ENCODE peak calls at places on chromosomes 7 and 10, in seven cellular contexts. One of them, this sample, is unnamed.

GRCh38 chr7:5647816-5648215 is 133.6 kb downstream of the RNF216 start:
- DNase-seq in activated naive CD8-positive, alpha-beta T cell treated with anti-CD3 and anti-CD28 coated beads, Interleukin-2, amount 50 U/mL, for 24 hours: no peak
- DNase-seq in effector memory CD8-positive, alpha-beta T cell: no peak
- DNase-seq in substantia nigra: no peak
- DNase-seq in brain microvascular endothelial cell: no peak
- DNase-seq in astrocyte of the cerebellum: no peak
- DNase-seq in T1000: no peak
- DNase-seq in this sample: no peak

GRCh38 chr10:35027567-35027966 is 62.6 kb downstream of the CUL2 start:
- DNase-seq in T1000: no peak
- DNase-seq in substantia nigra: no peak
- DNase-seq in astrocyte of the cerebellum: no peak
- DNase-seq in activated naive CD8-positive, alpha-beta T cell treated with anti-CD3 and anti-CD28 coated beads, Interleukin-2, amount 50 U/mL, for 24 hours: no peak
- DNase-seq in effector memory CD8-positive, alpha-beta T cell: no peak
- DNase-seq in brain microvascular endothelial cell: no peak
- DNase-seq in this sample: no peak

GRCh38 chr7:138075350-138075749 is 909 bp upstream of the AKR1D1 start:
- DNase-seq in brain microvascular endothelial cell: no peak
- DNase-seq in activated naive CD8-positive, alpha-beta T cell treated with anti-CD3 and anti-CD28 coated beads, Interleukin-2, amount 50 U/mL, for 24 hours: no peak
- DNase-seq in effector memory CD8-positive, alpha-beta T cell: no peak
- DNase-seq in substantia nigra: no peak
- DNase-seq in astrocyte of the cerebellum: no peak
- DNase-seq in T1000: no peak
- DNase-seq in this sample: no peak

GRCh38 chr7:157405914-157406810 is 69.4 kb downstream of the DNAJB6 start:
- DNase-seq in effector memory CD8-positive, alpha-beta T cell: no peak
- DNase-seq in activated naive CD8-positive, alpha-beta T cell treated with anti-CD3 and anti-CD28 coated beads, Interleukin-2, amount 50 U/mL, for 24 hours: no peak
- DNase-seq in T1000: no peak
- DNase-seq in substantia nigra: no peak
- DNase-seq in astrocyte of the cerebellum: no peak
- DNase-seq in brain microvascular endothelial cell: no peak
- DNase-seq in this sample: no peak

GRCh38 chr7:77327067-77327931 is 88.8 kb downstream of the GSAP start:
- DNase-seq in T1000: peak
- DNase-seq in astrocyte of the cerebellum: no peak
- DNase-seq in activated naive CD8-positive, alpha-beta T cell treated with anti-CD3 and anti-CD28 coated beads, Interleukin-2, amount 50 U/mL, for 24 hours: no peak
- DNase-seq in substantia nigra: no peak
- DNase-seq in brain microvascular endothelial cell: peak
- DNase-seq in effector memory CD8-positive, alpha-beta T cell: no peak
- DNase-seq in this sample: no peak

GRCh38 chr7:135189221-135189662 is 18.7 kb upstream of the CYREN start:
- DNase-seq in activated naive CD8-positive, alpha-beta T cell treated with anti-CD3 and anti-CD28 coated beads, Interleukin-2, amount 50 U/mL, for 24 hours: no peak
- DNase-seq in substantia nigra: no peak
- DNase-seq in T1000: no peak
- DNase-seq in brain microvascular endothelial cell: no peak
- DNase-seq in effector memory CD8-positive, alpha-beta T cell: no peak
- DNase-seq in astrocyte of the cerebellum: no peak
- DNase-seq in this sample: no peak

GRCh38 chr10:87818505-87819273 is 663 bp upstream of the ATAD1 start:
- DNase-seq in T1000: no peak
- DNase-seq in substantia nigra: peak
- DNase-seq in activated naive CD8-positive, alpha-beta T cell treated with anti-CD3 and anti-CD28 coated beads, Interleukin-2, amount 50 U/mL, for 24 hours: peak
- DNase-seq in brain microvascular endothelial cell: peak
- DNase-seq in effector memory CD8-positive, alpha-beta T cell: peak
- DNase-seq in astrocyte of the cerebellum: no peak
- DNase-seq in this sample: no peak

GRCh38 chr10:66307826-66308225 is 618.0 kb upstream of the LRRTM3 start:
- DNase-seq in effector memory CD8-positive, alpha-beta T cell: no peak
- DNase-seq in T1000: no peak
- DNase-seq in substantia nigra: no peak
- DNase-seq in activated naive CD8-positive, alpha-beta T cell treated with anti-CD3 and anti-CD28 coated beads, Interleukin-2, amount 50 U/mL, for 24 hours: no peak
- DNase-seq in brain microvascular endothelial cell: no peak
- DNase-seq in astrocyte of the cerebellum: no peak
- DNase-seq in this sample: no peak

GRCh38 chr10:126459878-126460481 is 71.7 kb upstream of the ADAM12 start:
- DNase-seq in T1000: peak
- DNase-seq in effector memory CD8-positive, alpha-beta T cell: no peak
- DNase-seq in substantia nigra: no peak
- DNase-seq in brain microvascular endothelial cell: peak
- DNase-seq in astrocyte of the cerebellum: peak
- DNase-seq in activated naive CD8-positive, alpha-beta T cell treated with anti-CD3 and anti-CD28 coated beads, Interleukin-2, amount 50 U/mL, for 24 hours: no peak
- DNase-seq in this sample: no peak

GRCh38 chr10:91010952-91011351 is 90.1 kb upstream of the ANKRD1 start:
- DNase-seq in effector memory CD8-positive, alpha-beta T cell: no peak
- DNase-seq in activated naive CD8-positive, alpha-beta T cell treated with anti-CD3 and anti-CD28 coated beads, Interleukin-2, amount 50 U/mL, for 24 hours: no peak
- DNase-seq in substantia nigra: no peak
- DNase-seq in brain microvascular endothelial cell: no peak
- DNase-seq in astrocyte of the cerebellum: no peak
- DNase-seq in T1000: no peak
- DNase-seq in this sample: no peak

GRCh38 chr10:24446739-24447138 is 237.8 kb downstream of the KIAA1217 start:
- DNase-seq in astrocyte of the cerebellum: peak
- DNase-seq in brain microvascular endothelial cell: peak
- DNase-seq in activated naive CD8-positive, alpha-beta T cell treated with anti-CD3 and anti-CD28 coated beads, Interleukin-2, amount 50 U/mL, for 24 hours: no peak
- DNase-seq in effector memory CD8-positive, alpha-beta T cell: no peak
- DNase-seq in T1000: no peak
- DNase-seq in substantia nigra: no peak
- DNase-seq in this sample: no peak

GRCh38 chr10:78407009-78407711 is 373.5 kb downstream of the RPS24 start:
- DNase-seq in substantia nigra: peak
- DNase-seq in brain microvascular endothelial cell: peak
- DNase-seq in T1000: no peak
- DNase-seq in activated naive CD8-positive, alpha-beta T cell treated with anti-CD3 and anti-CD28 coated beads, Interleukin-2, amount 50 U/mL, for 24 hours: peak
- DNase-seq in astrocyte of the cerebellum: peak
- DNase-seq in effector memory CD8-positive, alpha-beta T cell: peak
- DNase-seq in this sample: no peak

GRCh38 chr10:22252286-22252800 is 34.5 kb upstream of the EBLN1 start:
- DNase-seq in T1000: no peak
- DNase-seq in substantia nigra: peak
- DNase-seq in brain microvascular endothelial cell: no peak
- DNase-seq in astrocyte of the cerebellum: no peak
- DNase-seq in activated naive CD8-positive, alpha-beta T cell treated with anti-CD3 and anti-CD28 coated beads, Interleukin-2, amount 50 U/mL, for 24 hours: peak
- DNase-seq in effector memory CD8-positive, alpha-beta T cell: peak
- DNase-seq in this sample: no peak

GRCh38 chr7:22332481-22332880 is 24.5 kb downstream of the RAPGEF5 start:
- DNase-seq in T1000: no peak
- DNase-seq in substantia nigra: no peak
- DNase-seq in activated naive CD8-positive, alpha-beta T cell treated with anti-CD3 and anti-CD28 coated beads, Interleukin-2, amount 50 U/mL, for 24 hours: no peak
- DNase-seq in brain microvascular endothelial cell: no peak
- DNase-seq in effector memory CD8-positive, alpha-beta T cell: no peak
- DNase-seq in astrocyte of the cerebellum: no peak
- DNase-seq in this sample: no peak

GRCh38 chr10:96124230-96125141 is 5.6 kb upstream of the ZNF518A start:
- DNase-seq in effector memory CD8-positive, alpha-beta T cell: no peak
- DNase-seq in astrocyte of the cerebellum: no peak
- DNase-seq in substantia nigra: no peak
- DNase-seq in brain microvascular endothelial cell: peak
- DNase-seq in T1000: no peak
- DNase-seq in activated naive CD8-positive, alpha-beta T cell treated with anti-CD3 and anti-CD28 coated beads, Interleukin-2, amount 50 U/mL, for 24 hours: no peak
- DNase-seq in this sample: no peak

GRCh38 chr7:118068-118802 is 74.1 kb upstream of the FAM20C start:
- DNase-seq in astrocyte of the cerebellum: no peak
- DNase-seq in T1000: no peak
- DNase-seq in brain microvascular endothelial cell: no peak
- DNase-seq in activated naive CD8-positive, alpha-beta T cell treated with anti-CD3 and anti-CD28 coated beads, Interleukin-2, amount 50 U/mL, for 24 hours: no peak
- DNase-seq in substantia nigra: no peak
- DNase-seq in effector memory CD8-positive, alpha-beta T cell: no peak
- DNase-seq in this sample: no peak

GRCh38 chr7:144384071-144384470 is 19.4 kb downstream of the NOBOX start:
- DNase-seq in T1000: no peak
- DNase-seq in activated naive CD8-positive, alpha-beta T cell treated with anti-CD3 and anti-CD28 coated beads, Interleukin-2, amount 50 U/mL, for 24 hours: no peak
- DNase-seq in substantia nigra: no peak
- DNase-seq in brain microvascular endothelial cell: peak
- DNase-seq in astrocyte of the cerebellum: no peak
- DNase-seq in effector memory CD8-positive, alpha-beta T cell: no peak
- DNase-seq in this sample: no peak

GRCh38 chr7:121334875-121335648 is 6.3 kb downstream of the WNT16 start:
- DNase-seq in activated naive CD8-positive, alpha-beta T cell treated with anti-CD3 and anti-CD28 coated beads, Interleukin-2, amount 50 U/mL, for 24 hours: no peak
- DNase-seq in substantia nigra: no peak
- DNase-seq in brain microvascular endothelial cell: no peak
- DNase-seq in T1000: no peak
- DNase-seq in astrocyte of the cerebellum: no peak
- DNase-seq in effector memory CD8-positive, alpha-beta T cell: no peak
- DNase-seq in this sample: no peak

GRCh38 chr7:112001089-112001826 is 204.9 kb downstream of the DOCK4 start:
- DNase-seq in effector memory CD8-positive, alpha-beta T cell: no peak
- DNase-seq in T1000: peak
- DNase-seq in substantia nigra: no peak
- DNase-seq in activated naive CD8-positive, alpha-beta T cell treated with anti-CD3 and anti-CD28 coated beads, Interleukin-2, amount 50 U/mL, for 24 hours: no peak
- DNase-seq in brain microvascular endothelial cell: peak
- DNase-seq in astrocyte of the cerebellum: peak
- DNase-seq in this sample: no peak

GRCh38 chr7:67359900-67360299 is 363.3 kb downstream of the TYW1 start:
- DNase-seq in brain microvascular endothelial cell: no peak
- DNase-seq in activated naive CD8-positive, alpha-beta T cell treated with anti-CD3 and anti-CD28 coated beads, Interleukin-2, amount 50 U/mL, for 24 hours: no peak
- DNase-seq in astrocyte of the cerebellum: no peak
- DNase-seq in substantia nigra: no peak
- DNase-seq in effector memory CD8-positive, alpha-beta T cell: no peak
- DNase-seq in T1000: no peak
- DNase-seq in this sample: no peak

GRCh38 chr7:92768501-92769360 is 67.6 kb downstream of the CDK6 start:
- DNase-seq in substantia nigra: no peak
- DNase-seq in activated naive CD8-positive, alpha-beta T cell treated with anti-CD3 and anti-CD28 coated beads, Interleukin-2, amount 50 U/mL, for 24 hours: peak
- DNase-seq in effector memory CD8-positive, alpha-beta T cell: no peak
- DNase-seq in astrocyte of the cerebellum: no peak
- DNase-seq in brain microvascular endothelial cell: peak
- DNase-seq in T1000: no peak
- DNase-seq in this sample: no peak

GRCh38 chr10:75469018-75469616 is 37.7 kb downstream of the LRMDA start:
- DNase-seq in effector memory CD8-positive, alpha-beta T cell: no peak
- DNase-seq in substantia nigra: no peak
- DNase-seq in brain microvascular endothelial cell: peak
- DNase-seq in T1000: peak
- DNase-seq in activated naive CD8-positive, alpha-beta T cell treated with anti-CD3 and anti-CD28 coated beads, Interleukin-2, amount 50 U/mL, for 24 hours: no peak
- DNase-seq in astrocyte of the cerebellum: peak
- DNase-seq in this sample: no peak

GRCh38 chr7:138773817-138774216 is 24.0 kb upstream of the TMEM213 start:
- DNase-seq in effector memory CD8-positive, alpha-beta T cell: no peak
- DNase-seq in T1000: no peak
- DNase-seq in astrocyte of the cerebellum: no peak
- DNase-seq in brain microvascular endothelial cell: no peak
- DNase-seq in substantia nigra: no peak
- DNase-seq in activated naive CD8-positive, alpha-beta T cell treated with anti-CD3 and anti-CD28 coated beads, Interleukin-2, amount 50 U/mL, for 24 hours: no peak
- DNase-seq in this sample: no peak

GRCh38 chr10:72511414-72511813 is 114.5 kb downstream of the MICU1 start:
- DNase-seq in brain microvascular endothelial cell: no peak
- DNase-seq in effector memory CD8-positive, alpha-beta T cell: no peak
- DNase-seq in substantia nigra: no peak
- DNase-seq in astrocyte of the cerebellum: no peak
- DNase-seq in T1000: no peak
- DNase-seq in activated naive CD8-positive, alpha-beta T cell treated with anti-CD3 and anti-CD28 coated beads, Interleukin-2, amount 50 U/mL, for 24 hours: no peak
- DNase-seq in this sample: no peak

GRCh38 chr7:48113270-48113669 is 24.2 kb downstream of the UPP1 start:
- DNase-seq in brain microvascular endothelial cell: no peak
- DNase-seq in T1000: no peak
- DNase-seq in astrocyte of the cerebellum: no peak
- DNase-seq in substantia nigra: no peak
- DNase-seq in activated naive CD8-positive, alpha-beta T cell treated with anti-CD3 and anti-CD28 coated beads, Interleukin-2, amount 50 U/mL, for 24 hours: no peak
- DNase-seq in effector memory CD8-positive, alpha-beta T cell: no peak
- DNase-seq in this sample: no peak

GRCh38 chr10:121260383-121260782 is 337.9 kb downstream of the FGFR2 start:
- DNase-seq in effector memory CD8-positive, alpha-beta T cell: no peak
- DNase-seq in substantia nigra: no peak
- DNase-seq in T1000: no peak
- DNase-seq in activated naive CD8-positive, alpha-beta T cell treated with anti-CD3 and anti-CD28 coated beads, Interleukin-2, amount 50 U/mL, for 24 hours: no peak
- DNase-seq in brain microvascular endothelial cell: no peak
- DNase-seq in astrocyte of the cerebellum: no peak
- DNase-seq in this sample: no peak

GRCh38 chr7:144908943-144909556 is 73.2 kb upstream of the TPK1 start:
- DNase-seq in astrocyte of the cerebellum: no peak
- DNase-seq in activated naive CD8-positive, alpha-beta T cell treated with anti-CD3 and anti-CD28 coated beads, Interleukin-2, amount 50 U/mL, for 24 hours: no peak
- DNase-seq in substantia nigra: no peak
- DNase-seq in effector memory CD8-positive, alpha-beta T cell: no peak
- DNase-seq in brain microvascular endothelial cell: no peak
- DNase-seq in T1000: no peak
- DNase-seq in this sample: no peak

GRCh38 chr7:157703131-157703530 is 366.3 kb downstream of the DNAJB6 start:
- DNase-seq in astrocyte of the cerebellum: no peak
- DNase-seq in substantia nigra: no peak
- DNase-seq in activated naive CD8-positive, alpha-beta T cell treated with anti-CD3 and anti-CD28 coated beads, Interleukin-2, amount 50 U/mL, for 24 hours: no peak
- DNase-seq in brain microvascular endothelial cell: no peak
- DNase-seq in T1000: no peak
- DNase-seq in effector memory CD8-positive, alpha-beta T cell: no peak
- DNase-seq in this sample: peak

GRCh38 chr10:107790271-107790670 is 625.8 kb upstream of the SORCS1 start:
- DNase-seq in astrocyte of the cerebellum: no peak
- DNase-seq in brain microvascular endothelial cell: no peak
- DNase-seq in substantia nigra: no peak
- DNase-seq in T1000: no peak
- DNase-seq in effector memory CD8-positive, alpha-beta T cell: no peak
- DNase-seq in activated naive CD8-positive, alpha-beta T cell treated with anti-CD3 and anti-CD28 coated beads, Interleukin-2, amount 50 U/mL, for 24 hours: no peak
- DNase-seq in this sample: no peak

GRCh38 chr7:6536899-6537298 is 14.4 kb downstream of the GRID2IP start:
- DNase-seq in activated naive CD8-positive, alpha-beta T cell treated with anti-CD3 and anti-CD28 coated beads, Interleukin-2, amount 50 U/mL, for 24 hours: no peak
- DNase-seq in substantia nigra: no peak
- DNase-seq in brain microvascular endothelial cell: no peak
- DNase-seq in effector memory CD8-positive, alpha-beta T cell: no peak
- DNase-seq in astrocyte of the cerebellum: no peak
- DNase-seq in T1000: no peak
- DNase-seq in this sample: no peak

GRCh38 chr7:137882261-137882668 is 35.5 kb upstream of the DGKI start:
- DNase-seq in astrocyte of the cerebellum: peak
- DNase-seq in effector memory CD8-positive, alpha-beta T cell: no peak
- DNase-seq in brain microvascular endothelial cell: peak
- DNase-seq in T1000: peak
- DNase-seq in substantia nigra: no peak
- DNase-seq in activated naive CD8-positive, alpha-beta T cell treated with anti-CD3 and anti-CD28 coated beads, Interleukin-2, amount 50 U/mL, for 24 hours: no peak
- DNase-seq in this sample: no peak

GRCh38 chr10:90884414-90884813 is 12.6 kb downstream of the RPP30 start:
- DNase-seq in astrocyte of the cerebellum: no peak
- DNase-seq in activated naive CD8-positive, alpha-beta T cell treated with anti-CD3 and anti-CD28 coated beads, Interleukin-2, amount 50 U/mL, for 24 hours: no peak
- DNase-seq in effector memory CD8-positive, alpha-beta T cell: no peak
- DNase-seq in T1000: no peak
- DNase-seq in brain microvascular endothelial cell: peak
- DNase-seq in substantia nigra: no peak
- DNase-seq in this sample: no peak

GRCh38 chr10:4283841-4284610 is 499.0 kb upstream of the KLF6 start:
- DNase-seq in effector memory CD8-positive, alpha-beta T cell: no peak
- DNase-seq in brain microvascular endothelial cell: no peak
- DNase-seq in T1000: no peak
- DNase-seq in astrocyte of the cerebellum: no peak
- DNase-seq in substantia nigra: no peak
- DNase-seq in activated naive CD8-positive, alpha-beta T cell treated with anti-CD3 and anti-CD28 coated beads, Interleukin-2, amount 50 U/mL, for 24 hours: no peak
- DNase-seq in this sample: no peak

GRCh38 chr7:108592633-108593277 is 23.1 kb downstream of the DNAJB9 start:
- DNase-seq in T1000: no peak
- DNase-seq in substantia nigra: no peak
- DNase-seq in activated naive CD8-positive, alpha-beta T cell treated with anti-CD3 and anti-CD28 coated beads, Interleukin-2, amount 50 U/mL, for 24 hours: no peak
- DNase-seq in brain microvascular endothelial cell: no peak
- DNase-seq in effector memory CD8-positive, alpha-beta T cell: no peak
- DNase-seq in astrocyte of the cerebellum: no peak
- DNase-seq in this sample: no peak

GRCh38 chr7:47477191-47478016 is 104.5 kb downstream of the TNS3 start:
- DNase-seq in substantia nigra: no peak
- DNase-seq in astrocyte of the cerebellum: no peak
- DNase-seq in effector memory CD8-positive, alpha-beta T cell: no peak
- DNase-seq in activated naive CD8-positive, alpha-beta T cell treated with anti-CD3 and anti-CD28 coated beads, Interleukin-2, amount 50 U/mL, for 24 hours: no peak
- DNase-seq in brain microvascular endothelial cell: no peak
- DNase-seq in T1000: no peak
- DNase-seq in this sample: no peak

GRCh38 chr10:109928393-109928792 is 5.1 kb upstream of the XPNPEP1 start:
- DNase-seq in T1000: no peak
- DNase-seq in effector memory CD8-positive, alpha-beta T cell: no peak
- DNase-seq in activated naive CD8-positive, alpha-beta T cell treated with anti-CD3 and anti-CD28 coated beads, Interleukin-2, amount 50 U/mL, for 24 hours: no peak
- DNase-seq in substantia nigra: no peak
- DNase-seq in brain microvascular endothelial cell: no peak
- DNase-seq in astrocyte of the cerebellum: no peak
- DNase-seq in this sample: no peak

This sample was measured in chondrocyte.